ENCODE peak calls at places on chromosomes 7 and 10, in four cellular contexts. I is right atrium auricular region, Z is DMS153, O is amniotic epithelial cell. W is an unnamed sample.

GRCh38 chr7:115707684-115708341 is 322.8 kb downstream of the TFEC start:
- DNase-seq in O (no peak), I (no peak), Z (peak; percentile 81), W (no peak)

GRCh38 chr7:85000973-85001372 is 185.9 kb downstream of the SEMA3D start:
- DNase-seq in I (no peak), Z (no peak), O (no peak), W (no peak)

GRCh38 chr7:110771717-110772116 is 319.2 kb upstream of the LRRN3 start:
- DNase-seq in Z (no peak), O (no peak), I (no peak), W (no peak)

GRCh38 chr7:30656611-30657010 is 25.6 kb downstream of the CRHR2 start:
- DNase-seq in O (no peak), Z (no peak), I (no peak), W (no peak)

GRCh38 chr7:96636342-96636865 is 73.2 kb downstream of the SEM1 start:
- DNase-seq in I (no peak), O (no peak), Z (no peak), W (no peak)

GRCh38 chr7:23277359-23277989 is 21.7 kb upstream of the MALSU1 start:
- DNase-seq in Z (peak; percentile 59), I (no peak), O (peak; percentile 69), W (no peak)

GRCh38 chr7:122307228-122307619 is 2.7 kb upstream of the FEZF1 start:
- DNase-seq in Z (no peak), I (no peak), O (no peak), W (no peak)

GRCh38 chr10:96618648-96619047 is 31.8 kb upstream of the TM9SF3 start:
- DNase-seq in I (no peak), O (peak; percentile 67), Z (no peak), W (no peak)

GRCh38 chr10:97888641-97889262 is 39.1 kb downstream of the GOLGA7B start:
- DNase-seq in I (no peak), Z (peak; percentile 78), O (peak; percentile 42), W (no peak)

GRCh38 chr7:44067064-44067951 is 1.9 kb upstream of the PGAM2 start:
- DNase-seq in I (no peak), O (no peak), Z (no peak), W (no peak)

GRCh38 chr10:9824546-9825164 is 1193.0 kb upstream of the CELF2 start:
- DNase-seq in Z (no peak), O (no peak), I (no peak), W (no peak)

GRCh38 chr7:137142376-137142775 is 201.2 kb downstream of the PTN start:
- DNase-seq in O (peak; percentile 81), I (no peak), Z (no peak), W (no peak)

GRCh38 chr10:58781873-58782488 is 269.3 kb downstream of the BICC1 start:
- DNase-seq in Z (peak; percentile 5), I (no peak), O (peak; percentile 35), W (no peak)

GRCh38 chr7:136869991-136870798 is 1.7 kb downstream of the CHRM2 start:
- DNase-seq in I (no peak), Z (no peak), O (peak; percentile 27), W (no peak)

GRCh38 chr10:122475130-122475529 is 13.8 kb downstream of the HTRA1 start:
- DNase-seq in O (no peak), I (peak; percentile 82), Z (no peak), W (no peak)

GRCh38 chr10:116771101-116771705 is 28.8 kb upstream of the HSPA12A start:
- DNase-seq in O (peak; percentile 96), I (peak; percentile 84), Z (no peak), W (no peak)

GRCh38 chr7:727104-727805 is at the start of gene PRKAR1B:
- DNase-seq in O (no peak), Z (no peak), I (no peak), W (no peak)

GRCh38 chr7:41003031-41003925 is 699.6 kb downstream of the INHBA start:
- DNase-seq in O (peak; percentile 69), I (no peak), Z (peak; percentile 11), W (peak; percentile 62)

GRCh38 chr7:1160665-1161010 is 642 bp upstream of the ZFAND2A start:
- DNase-seq in Z (no peak), O (no peak), I (no peak), W (no peak)

GRCh38 chr7:1541431-1542162 is 11.1 kb downstream of the MAFK start:
- DNase-seq in I (no peak), O (no peak), Z (no peak), W (no peak)